ENCODE peak calls at places on chromosomes 7 and 10, in ten cellular contexts. H is psoas muscle; C is endothelial cell of umbilical vein; Q is brain microvascular endothelial cell; B is CD8-positive, alpha-beta memory T cell; R is SK-N-SH; V is lower lobe of right lung; S is right cardiac atrium; P is IMR-90; J is suprapubic skin. L is an unnamed sample. For H3K27me3, the result is how much of the 10 kb centered on the place peaks cover.

GRCh38 chr10:109861051-109861450 is 62.3 kb downstream of the XPNPEP1 start:
- DNase-seq in H (no peak), C (no peak), Q (no peak), B (no peak), R (no peak), V (no peak), S (no peak), P (no peak), J (no peak), L (no peak)

GRCh38 chr10:70679498-70679897 is 7.2 kb downstream of the ADAMTS14 start:
- DNase-seq in H (peak), C (no peak), Q (no peak), B (no peak), R (peak), V (no peak), S (peak), P (peak), J (peak), L (no peak)

GRCh38 chr10:110460111-110460809 is 37.4 kb upstream of the DUSP5 start:
- DNase-seq in H (peak), C (peak), Q (peak), B (peak), R (peak), V (no peak), S (peak), P (peak), J (peak), L (peak)

GRCh38 chr7:142797342-142797798 is 26.6 kb downstream of the PRSS2 start:
- DNase-seq in H (no peak), C (no peak), Q (no peak), B (no peak), R (no peak), V (no peak), S (no peak), P (no peak), J (peak), L (no peak)

GRCh38 chr10:121092341-121093099 is 241.4 kb downstream of the WDR11 start:
- DNase-seq in H (no peak), C (no peak), Q (peak), B (no peak), R (no peak), V (no peak), S (no peak), P (no peak), J (no peak), L (no peak)

GRCh38 chr7:51014811-51015210 is 232.1 kb upstream of the GRB10 start:
- DNase-seq in H (no peak), C (no peak), Q (no peak), B (no peak), R (no peak), V (no peak), S (no peak), P (no peak), J (no peak), L (peak)

GRCh38 chr7:1475991-1476390 is 16.7 kb upstream of the MICALL2 start:
- DNase-seq in H (no peak), C (no peak), Q (no peak), B (no peak), R (no peak), V (no peak), S (no peak), P (no peak), J (no peak), L (no peak)

GRCh38 chr7:2886391-2886790 is 42.3 kb upstream of the GNA12 start:
- DNase-seq in H (no peak), C (no peak), Q (no peak), B (no peak), R (no peak), V (no peak), S (no peak), P (no peak), J (no peak), L (no peak)

GRCh38 chr10:70334526-70335245 is 47.7 kb downstream of the LRRC20 start:
- DNase-seq in H (no peak), C (no peak), Q (no peak), B (no peak), R (no peak), V (no peak), S (no peak), P (no peak), J (no peak), L (no peak)

GRCh38 chr10:97612386-97612785 is 20.9 kb downstream of the MORN4 start:
- DNase-seq in H (no peak), C (peak), Q (peak), B (no peak), R (peak), V (no peak), S (no peak), P (peak), J (no peak), L (no peak)

GRCh38 chr10:69089638-69090599 is 2.0 kb downstream of the SRGN start:
- DNase-seq in H (no peak), C (peak), Q (peak), B (peak), R (no peak), V (no peak), S (peak), P (peak), J (no peak), L (no peak)

GRCh38 chr10:117441812-117442443 is 66.7 kb upstream of the PDZD8 start:
- DNase-seq in H (no peak), C (no peak), Q (no peak), B (no peak), R (no peak), V (no peak), S (no peak), P (no peak), J (no peak), L (no peak)

GRCh38 chr10:117442944-117443676 is 67.9 kb upstream of the PDZD8 start:
- DNase-seq in H (peak), C (peak), Q (peak), B (peak), R (peak), V (peak), S (peak), P (peak), J (peak), L (peak)

GRCh38 chr10:117442521-117442920 is 67.3 kb upstream of the PDZD8 start:
- DNase-seq in H (no peak), C (no peak), Q (no peak), B (no peak), R (no peak), V (no peak), S (no peak), P (no peak), J (no peak), L (no peak)

GRCh38 chr10:117441366-117441765 is 66.1 kb upstream of the PDZD8 start:
- DNase-seq in H (no peak), C (no peak), Q (no peak), B (no peak), R (no peak), V (no peak), S (no peak), P (no peak), J (no peak), L (no peak)

GRCh38 chr10:117439243-117439912 is 64.1 kb upstream of the PDZD8 start:
- DNase-seq in H (peak), C (no peak), Q (no peak), B (no peak), R (no peak), V (no peak), S (peak), P (peak), J (peak), L (no peak)
- H3K27me3 ChIP-seq in H (under half), C (under half), Q (under half), B (under half), R (under half), V (under half), S (under half), P (under half), J (under half), L (under half)

GRCh38 chr7:26865094-26865388 is 651 bp upstream of the SKAP2 start:
- DNase-seq in H (no peak), C (no peak), Q (no peak), B (no peak), R (peak), V (peak), S (peak), P (no peak), J (no peak), L (peak)

GRCh38 chr7:26864309-26865093 is at the start of gene SKAP2:
- DNase-seq in H (peak), C (peak), Q (peak), B (peak), R (peak), V (peak), S (peak), P (peak), J (peak), L (peak)

GRCh38 chr7:26861050-26861449 is 3.3 kb downstream of the SKAP2 start:
- DNase-seq in H (no peak), C (no peak), Q (no peak), B (no peak), R (no peak), V (no peak), S (no peak), P (no peak), J (no peak), L (no peak)

GRCh38 chr7:26863504-26864308 is 684 bp downstream of the SKAP2 start:
- DNase-seq in H (no peak), C (no peak), Q (peak), B (no peak), R (no peak), V (no peak), S (no peak), P (peak), J (no peak), L (no peak)

DNA sequence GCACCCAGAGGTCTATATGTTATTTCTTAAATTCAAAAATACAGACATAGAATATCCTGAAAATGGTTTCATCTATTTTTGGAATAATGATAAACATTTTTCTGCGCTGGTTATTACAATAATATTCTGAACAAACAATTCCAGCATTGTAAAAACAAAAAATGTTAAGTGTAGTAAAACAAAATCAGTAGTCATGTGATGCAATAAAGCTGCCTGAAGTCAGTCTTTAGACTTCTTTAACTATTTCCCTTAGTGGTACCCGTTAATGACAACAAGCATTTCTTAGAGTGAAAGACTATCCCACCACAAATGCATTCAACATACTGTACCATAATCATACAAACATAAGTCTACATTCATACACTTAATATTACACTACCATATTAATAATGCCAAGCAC is 1.6 kb downstream of the SKAP2 start:
- DNase-seq in H (no peak), C (no peak), Q (no peak), B (no peak), R (no peak), V (no peak), S (no peak), P (no peak), J (no peak), L (no peak)
- H3K27me3 ChIP-seq in H (under half), C (under half), Q (under half), B (under half), R (under half), V (under half), S (under half), P (under half), J (under half), L (under half)

GRCh38 chr10:116055919-116056252 is 217.1 kb downstream of the GFRA1 start:
- DNase-seq in H (no peak), C (no peak), Q (no peak), B (no peak), R (no peak), V (no peak), S (no peak), P (no peak), J (no peak), L (no peak)

GRCh38 chr10:116056445-116057293 is 216.3 kb downstream of the GFRA1 start:
- DNase-seq in H (peak), C (no peak), Q (no peak), B (no peak), R (no peak), V (no peak), S (peak), P (no peak), J (peak), L (no peak)

GRCh38 chr10:116053910-116054309 is 219.1 kb downstream of the GFRA1 start:
- DNase-seq in H (peak), C (no peak), Q (no peak), B (no peak), R (no peak), V (no peak), S (no peak), P (no peak), J (no peak), L (no peak)

GRCh38 chr10:116049644-116050043 is 223.4 kb downstream of the GFRA1 start:
- DNase-seq in H (no peak), C (no peak), Q (no peak), B (no peak), R (no peak), V (no peak), S (no peak), P (no peak), J (no peak), L (no peak)

GRCh38 chr10:116055252-116055918 is 217.6 kb downstream of the GFRA1 start:
- DNase-seq in H (peak), C (no peak), Q (no peak), B (no peak), R (no peak), V (no peak), S (no peak), P (no peak), J (no peak), L (peak)
- H3K27me3 ChIP-seq in H (under half), C (under half), Q (under half), B (under half), R (under half), V (under half), S (under half), P (under half), J (under half), L (under half)

GRCh38 chr10:133332936-133333699 is 3.6 kb downstream of the CALY start:
- DNase-seq in H (peak), C (no peak), Q (no peak), B (no peak), R (no peak), V (no peak), S (no peak), P (no peak), J (no peak), L (peak)
- H3K27me3 ChIP-seq in H (under half), C (under half), Q (under half), B (under half), R (half or more), V (half or more), S (under half), P (half or more), J (half or more), L (under half)

GRCh38 chr7:135959655-135960363 is 17.4 kb downstream of the MTPN start:
- DNase-seq in H (no peak), C (no peak), Q (no peak), B (no peak), R (peak), V (no peak), S (no peak), P (no peak), J (no peak), L (no peak)
- H3K27me3 ChIP-seq in H (under half), C (under half), Q (under half), B (under half), R (under half), V (under half), S (under half), P (under half), J (under half), L (under half)

GRCh38 chr7:122305475-122306319 is 1.1 kb upstream of the FEZF1 start:
- DNase-seq in H (no peak), C (no peak), Q (no peak), B (no peak), R (no peak), V (no peak), S (no peak), P (no peak), J (no peak), L (no peak)
- H3K27me3 ChIP-seq in H (under half), C (half or more), Q (half or more), B (under half), R (half or more), V (half or more), S (under half), P (half or more), J (half or more), L (under half)

DNA sequence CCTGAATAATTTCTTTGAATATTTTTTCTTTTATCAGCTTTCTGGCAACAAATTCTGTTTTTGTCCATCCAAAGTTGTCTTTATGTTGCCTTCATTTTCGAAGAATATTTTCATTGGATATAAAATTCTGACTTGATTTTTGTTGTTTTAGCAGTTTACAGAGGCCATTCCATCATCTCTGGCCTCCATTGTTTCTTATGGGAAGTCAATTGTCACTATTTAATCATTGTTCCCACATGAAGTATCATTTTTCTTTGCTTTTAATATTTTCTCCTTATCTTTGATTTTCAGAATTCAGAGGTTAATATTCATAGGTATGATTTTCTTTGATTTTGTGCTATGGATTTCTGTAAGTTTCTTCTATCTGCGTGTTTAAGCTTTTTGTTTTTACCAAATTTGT is 512.6 kb downstream of the LRMDA start:
- DNase-seq in H (no peak), C (no peak), Q (no peak), B (no peak), R (no peak), V (no peak), S (no peak), P (no peak), J (no peak), L (no peak)
- H3K27me3 ChIP-seq in H (under half), C (under half), Q (under half), B (under half), R (under half), V (under half), S (under half), P (under half), J (under half), L (under half)

GRCh38 chr7:28481131-28481926 is 69.0 kb downstream of the CREB5 start:
- DNase-seq in H (no peak), C (peak), Q (peak), B (no peak), R (no peak), V (no peak), S (no peak), P (peak), J (no peak), L (no peak)

GRCh38 chr7:28483112-28483511 is 70.8 kb downstream of the CREB5 start:
- DNase-seq in H (no peak), C (no peak), Q (peak), B (no peak), R (no peak), V (no peak), S (no peak), P (peak), J (no peak), L (no peak)

GRCh38 chr7:28487487-28487886 is 75.2 kb downstream of the CREB5 start:
- DNase-seq in H (no peak), C (no peak), Q (no peak), B (no peak), R (no peak), V (no peak), S (no peak), P (no peak), J (no peak), L (no peak)

GRCh38 chr7:28483868-28484267 is 71.5 kb downstream of the CREB5 start:
- DNase-seq in H (no peak), C (no peak), Q (no peak), B (no peak), R (no peak), V (no peak), S (no peak), P (peak), J (no peak), L (no peak)

DNA sequence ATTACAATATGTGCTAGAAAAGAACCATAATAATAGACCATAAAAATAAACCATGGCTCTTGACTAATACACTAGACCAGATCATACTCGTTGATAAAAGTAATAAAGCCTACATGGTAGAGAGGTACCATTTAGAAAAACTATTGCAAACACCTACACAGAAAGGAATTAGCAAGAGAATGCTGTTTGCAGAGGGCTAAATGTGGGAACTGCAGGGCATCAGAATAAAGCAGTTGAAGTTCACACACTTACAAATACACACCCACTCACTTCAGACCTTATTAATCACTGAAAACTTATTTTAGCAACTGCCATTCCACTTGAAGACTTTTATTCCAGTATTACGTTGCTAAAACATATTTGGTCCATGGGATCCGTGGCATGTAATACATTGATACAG is 72.0 kb downstream of the CREB5 start:
- DNase-seq in H (no peak), C (no peak), Q (no peak), B (no peak), R (no peak), V (no peak), S (no peak), P (peak), J (no peak), L (no peak)
- H3K27me3 ChIP-seq in H (under half), C (under half), Q (under half), B (under half), R (under half), V (under half), S (under half), P (under half), J (under half), L (under half)

DNA sequence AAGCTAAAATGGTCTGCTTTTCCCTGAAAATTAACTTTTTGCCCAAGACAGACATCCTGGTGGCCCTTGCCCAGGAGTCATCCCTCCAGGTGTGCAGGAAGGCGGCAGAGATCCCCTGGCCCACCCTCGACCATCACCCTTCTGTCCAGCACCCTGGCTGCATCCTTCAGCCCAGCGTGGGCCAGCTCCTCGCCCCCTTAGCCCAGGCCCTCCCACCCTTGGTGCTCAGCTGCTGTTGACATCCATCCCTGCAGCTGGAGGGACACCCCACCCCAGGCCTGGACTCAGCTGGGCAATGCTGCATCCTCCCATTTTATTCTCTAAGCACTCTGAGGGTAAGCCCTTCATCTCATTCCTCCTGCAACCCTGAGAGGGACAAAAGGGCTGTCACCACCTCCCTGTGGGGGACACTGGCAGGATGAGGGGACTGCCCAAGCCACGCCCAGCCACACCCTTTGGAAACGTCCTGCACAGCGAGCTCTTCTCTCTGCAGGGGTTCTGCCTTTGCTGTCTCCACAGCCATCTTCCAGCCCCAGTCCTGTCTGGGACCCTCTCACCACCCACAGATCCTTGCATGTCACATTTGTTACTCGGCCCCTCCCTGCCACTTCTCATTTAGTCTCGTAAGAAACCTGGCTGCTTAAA is 30.7 kb downstream of the EN2 start:
- DNase-seq in H (no peak), C (no peak), Q (no peak), B (no peak), R (no peak), V (no peak), S (no peak), P (no peak), J (no peak), L (peak)
- H3K27me3 ChIP-seq in H (under half), C (under half), Q (under half), B (under half), R (half or more), V (under half), S (under half), P (under half), J (half or more), L (under half)